ENCODE peak calls at places on chromosomes 7 and 10, in five cellular contexts. Q, P, Z, A and B are unnamed samples.
A peak's percentile ranks its signal among the peaks of the same experiment; 100 is the strongest.

GRCh38 chr10:11183000-11183399 is 165.3 kb downstream of the CELF2 start:
- DNase-seq in Q (no peak), P (no peak), Z (no peak), A (no peak), B (no peak)

GRCh38 chr10:73997479-73997805 is 474 bp upstream of the VCL start:
- DNase-seq in Q (no peak), P (no peak), Z (no peak), A (no peak), B (peak; percentile 78)

GRCh38 chr10:114963908-114964307 is 25.9 kb downstream of the TRUB1 start:
- DNase-seq in Q (no peak), P (no peak), Z (no peak), A (no peak), B (no peak)

GRCh38 chr7:38476764-38477163 is 154.4 kb downstream of the AMPH start:
- DNase-seq in Q (no peak), P (no peak), Z (no peak), A (no peak), B (no peak)

GRCh38 chr7:36784991-36785940 is 61.0 kb upstream of the AOAH start:
- DNase-seq in Q (no peak), P (no peak), Z (no peak), A (no peak), B (no peak)

GRCh38 chr7:148485618-148486017 is 104.9 kb upstream of the C7orf33 start:
- DNase-seq in Q (no peak), P (no peak), Z (no peak), A (no peak), B (no peak)

GRCh38 chr10:62278461-62278910 is 9.8 kb upstream of the RTKN2 start:
- DNase-seq in Q (no peak), P (peak; percentile 31), Z (no peak), A (peak; percentile 11), B (no peak)

GRCh38 chr10:4481192-4481591 is 344.8 kb upstream of the AKR1E2 start:
- DNase-seq in Q (no peak), P (no peak), Z (no peak), A (no peak), B (no peak)

GRCh38 chr10:27819781-27820531 is 74.3 kb upstream of the MKX start:
- DNase-seq in Q (no peak), P (peak; percentile 76), Z (no peak), A (peak; percentile 66), B (no peak)

GRCh38 chr10:54081950-54082349 is 719.1 kb downstream of the PCDH15 start:
- DNase-seq in Q (no peak), P (no peak), Z (no peak), A (no peak), B (no peak)

GRCh38 chr7:71735961-71736556 is 604.1 kb downstream of the GALNT17 start:
- DNase-seq in Q (peak; percentile 93), P (peak; percentile 67), Z (peak; percentile 28), A (peak; percentile 44), B (peak; percentile 59)

GRCh38 chr7:305410-306151 is 15.6 kb downstream of the FOXL3 start:
- DNase-seq in Q (no peak), P (no peak), Z (no peak), A (no peak), B (no peak)

GRCh38 chr10:23694921-23695824 is 256.3 kb downstream of the OTUD1 start:
- DNase-seq in Q (peak; percentile 56), P (no peak), Z (no peak), A (no peak), B (no peak)

GRCh38 chr10:17029581-17030271 is 99.9 kb downstream of the CUBN start:
- DNase-seq in Q (no peak), P (peak; percentile 94), Z (peak; percentile 52), A (peak; percentile 87), B (no peak)

GRCh38 chr10:26931223-26931622 is 70.5 kb upstream of the ABI1 start:
- DNase-seq in Q (peak; percentile 83), P (no peak), Z (no peak), A (no peak), B (no peak)

GRCh38 chr7:30905078-30906012 is 6.3 kb upstream of the AQP1 start:
- DNase-seq in Q (no peak), P (no peak), Z (no peak), A (no peak), B (no peak)

GRCh38 chr7:135359633-135360032 is 126.0 kb downstream of the STRA8 start:
- DNase-seq in Q (no peak), P (no peak), Z (no peak), A (no peak), B (no peak)

GRCh38 chr7:39252916-39253315 is 275.2 kb downstream of the POU6F2 start:
- DNase-seq in Q (peak; percentile 46), P (peak; percentile 44), Z (no peak), A (peak; percentile 4), B (no peak)

GRCh38 chr7:91373401-91373800 is 109.2 kb downstream of the FZD1 start:
- DNase-seq in Q (no peak), P (no peak), Z (no peak), A (no peak), B (no peak)

GRCh38 chr7:91375378-91375777 is 111.1 kb downstream of the FZD1 start:
- DNase-seq in Q (peak; percentile 41), P (no peak), Z (no peak), A (no peak), B (no peak)

GRCh38 chr7:91367812-91368578 is 103.8 kb downstream of the FZD1 start:
- DNase-seq in Q (peak; percentile 52), P (no peak), Z (no peak), A (no peak), B (no peak)

GRCh38 chr7:91372323-91372722 is 108.1 kb downstream of the FZD1 start:
- DNase-seq in Q (no peak), P (no peak), Z (no peak), A (no peak), B (no peak)
- H3K4me2 ChIP-seq in Q (no peak overlapping the region), P (no peak overlapping the region), Z (no peak overlapping the region), A (no peak overlapping the region), B (no peak overlapping the region)

DNA sequence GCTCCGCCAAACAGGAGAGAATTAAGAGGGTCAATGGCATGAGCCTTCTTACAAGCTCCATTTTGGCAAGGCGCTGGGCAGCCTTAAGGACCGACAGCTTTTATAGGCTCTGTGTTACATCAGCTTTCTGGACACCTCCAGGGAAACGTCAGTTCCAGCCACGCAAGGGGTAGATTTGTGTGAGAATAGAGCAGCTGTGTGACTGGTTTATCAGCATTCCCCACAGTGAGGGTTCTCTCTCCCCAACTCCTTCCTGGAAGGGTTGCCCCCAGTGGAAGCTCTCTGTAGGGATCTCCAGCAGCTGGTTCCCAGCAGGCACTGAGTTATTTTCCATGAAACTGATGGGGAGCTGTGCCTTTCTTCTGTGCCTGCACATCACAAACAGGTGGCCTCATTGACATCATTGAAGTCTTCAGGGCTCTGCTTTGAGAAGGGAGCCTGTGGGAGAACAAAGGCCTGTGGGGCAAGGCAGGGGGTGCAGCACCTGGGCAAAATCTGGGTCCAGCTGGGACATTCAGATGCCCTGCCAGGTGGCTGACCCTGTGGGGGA is at the start of gene CUZD1:
- DNase-seq in Q (peak; percentile 77), P (no peak), Z (no peak), A (no peak), B (no peak)
- H2AFZ ChIP-seq in Q (no peak within 1 kb of the TSS), P (no peak within 1 kb of the TSS), Z (no peak within 1 kb of the TSS), A (no peak within 1 kb of the TSS), B (no peak within 1 kb of the TSS)

GRCh38 chr10:121394586-121394985 is 203.7 kb downstream of the FGFR2 start:
- DNase-seq in Q (no peak), P (no peak), Z (no peak), A (no peak), B (no peak)
- H3K4me2 ChIP-seq in Q (no peak overlapping the region), P (no peak overlapping the region), Z (no peak overlapping the region), A (no peak overlapping the region), B (no peak overlapping the region)

GRCh38 chr7:77426521-77427051 is 10.4 kb upstream of the GSAP start:
- DNase-seq in Q (peak; percentile 65), P (peak; percentile 79), Z (no peak), A (peak; percentile 63), B (no peak)
- H2AFZ ChIP-seq in Q (no peak overlapping the region), P (peak overlapping the region; percentile 64), Z (peak overlapping the region; percentile 80), A (peak overlapping the region; percentile 80), B (no peak overlapping the region)

GRCh38 chr7:87961754-87962153 is 27.7 kb downstream of the ADAM22 start:
- DNase-seq in Q (no peak), P (no peak), Z (no peak), A (no peak), B (no peak)
- H3K4me2 ChIP-seq in Q (no peak overlapping the region), P (no peak overlapping the region), Z (no peak overlapping the region), A (no peak overlapping the region), B (no peak overlapping the region)

GRCh38 chr7:27269455-27269854 is 26.9 kb downstream of the EVX1 start:
- DNase-seq in Q (peak; percentile 64), P (no peak), Z (no peak), A (no peak), B (no peak)
- H2AFZ ChIP-seq in Q (peak overlapping the region; percentile 73), P (no peak overlapping the region), Z (no peak overlapping the region), A (no peak overlapping the region), B (no peak overlapping the region)

GRCh38 chr7:112288301-112288700 is 81.8 kb downstream of the ZNF277 start:
- DNase-seq in Q (no peak), P (no peak), Z (no peak), A (no peak), B (no peak)

GRCh38 chr7:112292162-112292561 is 85.7 kb downstream of the ZNF277 start:
- DNase-seq in Q (peak; percentile 25), P (no peak), Z (no peak), A (no peak), B (no peak)

GRCh38 chr7:112286294-112287086 is 80.0 kb downstream of the ZNF277 start:
- DNase-seq in Q (no peak), P (no peak), Z (no peak), A (no peak), B (peak; percentile 8)

DNA sequence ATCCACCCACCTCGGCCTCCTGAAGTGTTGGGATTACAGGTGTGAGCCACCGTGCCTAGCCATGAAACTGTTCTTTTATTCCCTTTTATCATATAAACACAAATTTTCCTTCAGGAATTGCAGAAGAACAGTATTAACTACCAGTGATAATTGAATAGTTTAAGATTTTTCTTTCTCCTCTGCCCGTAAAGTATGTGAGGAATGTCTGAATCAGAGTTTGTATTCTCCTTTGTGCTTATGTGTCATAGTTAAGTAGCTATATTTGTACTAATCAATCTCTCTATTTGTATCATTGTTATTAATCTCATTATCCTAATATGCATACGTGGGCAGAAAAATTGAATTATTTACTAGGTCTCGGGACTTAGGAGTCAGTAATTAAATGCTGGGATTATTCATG is 83.6 kb downstream of the ZNF277 start:
- DNase-seq in Q (no peak), P (peak; percentile 60), Z (no peak), A (peak; percentile 48), B (no peak)
- H3K4me2 ChIP-seq in Q (no peak overlapping the region), P (peak overlapping the region; percentile 19), Z (no peak overlapping the region), A (no peak overlapping the region), B (no peak overlapping the region)

GRCh38 chr7:130888468-130888867 is 154.5 kb upstream of the KLF14 start:
- DNase-seq in Q (no peak), P (no peak), Z (no peak), A (no peak), B (no peak)
- H2AFZ ChIP-seq in Q (no peak overlapping the region), P (no peak overlapping the region), Z (no peak overlapping the region), A (peak overlapping the region; percentile 36), B (no peak overlapping the region)